ENCODE peak calls at places on chromosomes 5 and 9, in six cellular contexts. C is upper lobe of right lung, K is PC-9, G is breast epithelium, J is stomach, F is fibroblast of lung. Z is an unnamed sample. For H3K36me3, the result is how much of the 10 kb centered on the place peaks cover.

GRCh38 chr9:127773245-127773644 is 5.2 kb downstream of the SH2D3C start:
- DNase-seq in C (no peak), K (no peak), G (no peak), J (no peak), F (no peak), Z (no peak)

GRCh38 chr5:73395274-73395673 is 53.3 kb downstream of the FOXD1 start:
- DNase-seq in C (no peak), K (no peak), G (no peak), J (no peak), F (no peak), Z (no peak)

GRCh38 chr9:126419475-126419874 is 92.8 kb downstream of the MVB12B start:
- DNase-seq in C (no peak), K (no peak), G (no peak), J (no peak), F (no peak), Z (no peak)

GRCh38 chr9:33445941-33446506 is 1.4 kb downstream of the AQP3 start:
- DNase-seq in C (no peak), K (no peak), G (no peak), J (peak), F (no peak), Z (no peak)

GRCh38 chr9:78714591-78714990 is 417.7 kb downstream of the PSAT1 start:
- DNase-seq in C (no peak), K (no peak), G (no peak), J (no peak), F (no peak), Z (no peak)

GRCh38 chr9:109320338-109320733 is 523 bp downstream of the EPB41L4B start:
- DNase-seq in C (no peak), K (peak), G (no peak), J (no peak), F (no peak), Z (no peak)

GRCh38 chr5:139644001-139644456 is 4.1 kb upstream of the CXXC5 start:
- DNase-seq in C (peak), K (no peak), G (no peak), J (peak), F (no peak), Z (no peak)

GRCh38 chr5:10584714-10585113 is 20.8 kb downstream of the ANKRD33B start:
- DNase-seq in C (no peak), K (no peak), G (no peak), J (no peak), F (no peak), Z (no peak)

GRCh38 chr5:62083247-62083646 is 222.8 kb upstream of the KIF2A start:
- DNase-seq in C (peak), K (no peak), G (no peak), J (no peak), F (no peak), Z (no peak)

GRCh38 chr9:125442471-125442870 is 180.8 kb downstream of the GAPVD1 start:
- DNase-seq in C (peak), K (no peak), G (no peak), J (no peak), F (no peak), Z (no peak)

GRCh38 chr5:119220576-119221197 is 135.1 kb upstream of the TNFAIP8 start:
- DNase-seq in C (no peak), K (no peak), G (no peak), J (no peak), F (no peak), Z (no peak)

GRCh38 chr5:5711112-5711511 is 288.6 kb downstream of the ICE1 start:
- DNase-seq in C (no peak), K (no peak), G (no peak), J (no peak), F (no peak), Z (no peak)

GRCh38 chr5:113487411-113487778 is 858 bp downstream of the MCC start:
- DNase-seq in C (no peak), K (peak), G (no peak), J (no peak), F (peak), Z (no peak)

GRCh38 chr5:111697215-111697614 is 59.8 kb downstream of the NREP start:
- DNase-seq in C (no peak), K (no peak), G (no peak), J (no peak), F (peak), Z (no peak)

GRCh38 chr9:6955251-6955921 is 197.6 kb downstream of the KDM4C start:
- DNase-seq in C (no peak), K (no peak), G (no peak), J (no peak), F (peak), Z (no peak)

GRCh38 chr9:85610074-85610855 is 131.5 kb downstream of the AGTPBP1 start:
- DNase-seq in C (no peak), K (peak), G (no peak), J (no peak), F (peak), Z (no peak)

GRCh38 chr5:17360879-17361278 is 137.2 kb upstream of the TAF11L2 start:
- DNase-seq in C (no peak), K (no peak), G (no peak), J (no peak), F (no peak), Z (no peak)

GRCh38 chr5:109743770-109744212 is 54.1 kb downstream of the MAN2A1 start:
- DNase-seq in C (no peak), K (peak), G (no peak), J (no peak), F (peak), Z (no peak)

GRCh38 chr9:136327313-136327971 is at the start of gene GPSM1:
- DNase-seq in C (no peak), K (peak), G (no peak), J (no peak), F (peak), Z (no peak)

GRCh38 chr9:84331119-84331791 is 9.3 kb downstream of the SLC28A3 start:
- DNase-seq in C (no peak), K (peak), G (no peak), J (no peak), F (peak), Z (no peak)

GRCh38 chr5:109388407-109388806 is 21.4 kb downstream of the PJA2 start:
- DNase-seq in C (no peak), K (no peak), G (no peak), J (no peak), F (peak), Z (no peak)

GRCh38 chr5:151251001-151251551 is 1.9 kb upstream of the GM2A start:
- DNase-seq in C (no peak), K (no peak), G (no peak), J (no peak), F (no peak), Z (no peak)

GRCh38 chr9:127776919-127777280 is 1.6 kb downstream of the SH2D3C start:
- DNase-seq in C (no peak), K (no peak), G (no peak), J (no peak), F (no peak), Z (no peak)

GRCh38 chr5:128144491-128144890 is 60.9 kb downstream of the SLC12A2 start:
- DNase-seq in C (no peak), K (no peak), G (no peak), J (no peak), F (no peak), Z (no peak)

GRCh38 chr5:4199461-4199860 is 603.8 kb downstream of the IRX1 start:
- DNase-seq in C (no peak), K (no peak), G (no peak), J (no peak), F (no peak), Z (no peak)

GRCh38 chr5:37831821-37832524 is 7.9 kb downstream of the GDNF start:
- DNase-seq in C (no peak), K (no peak), G (no peak), J (no peak), F (peak), Z (no peak)

GRCh38 chr5:95591490-95591901 is 28.4 kb upstream of the GPR150 start:
- DNase-seq in C (no peak), K (no peak), G (no peak), J (no peak), F (peak), Z (no peak)

GRCh38 chr9:16976427-16976826 is 106.0 kb upstream of the BNC2 start:
- DNase-seq in C (no peak), K (no peak), G (no peak), J (no peak), F (no peak), Z (no peak)
- TF ChIP-seq CTCF in C (no peak), K (no peak), G (no peak), J (no peak), F (no peak), Z (no peak)

DNA sequence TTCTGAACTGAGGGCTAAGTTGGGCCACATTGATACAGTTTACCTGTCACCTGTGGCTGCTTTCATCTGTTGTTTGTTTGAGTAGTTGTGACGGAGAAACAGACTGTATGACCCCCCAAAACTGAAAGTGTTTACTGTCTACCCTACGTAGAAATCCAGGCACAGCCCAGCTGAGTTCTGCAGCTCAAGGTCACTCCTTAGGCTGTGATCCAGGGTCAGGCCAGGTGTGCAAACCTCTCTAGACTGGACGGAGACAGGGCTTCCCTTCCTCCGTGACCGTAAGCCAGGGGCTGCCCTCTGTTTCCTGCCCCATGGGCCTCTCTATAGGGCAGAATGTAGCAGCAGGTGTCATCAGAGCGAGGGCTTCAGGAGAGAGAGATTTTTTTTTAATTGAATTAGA is 207.9 kb upstream of the OTULINL start:
- DNase-seq in C (no peak), K (no peak), G (no peak), J (no peak), F (no peak), Z (no peak)
- H3K36me3 ChIP-seq in C (half or more), K (under half), G (under half), J (half or more), F (under half), Z (under half)

DNA sequence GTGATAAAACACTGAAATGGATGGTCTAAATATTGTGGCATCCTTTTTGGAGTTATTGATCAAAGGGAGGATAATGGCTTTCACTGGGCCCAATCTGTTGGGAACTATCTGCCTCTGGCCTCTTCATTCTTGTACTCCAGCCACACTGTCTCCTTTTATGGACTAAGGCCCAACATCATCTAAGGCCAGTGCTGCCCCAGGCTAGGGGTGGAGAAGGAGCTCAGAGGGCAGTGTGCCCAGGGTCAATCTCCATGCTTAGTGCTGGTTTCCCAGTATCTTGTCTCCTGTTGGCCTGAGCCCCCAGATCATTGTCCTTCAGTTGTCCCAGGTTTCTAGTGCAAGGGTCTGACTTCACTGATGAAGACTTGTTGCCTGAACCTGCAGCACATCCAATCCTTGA is 26.4 kb upstream of the JMY start:
- DNase-seq in C (no peak), K (no peak), G (no peak), J (no peak), F (no peak), Z (no peak)
- TF ChIP-seq CTCF in C (no peak), K (no peak), G (no peak), J (no peak), F (no peak), Z (no peak)

GRCh38 chr9:15306068-15306756 is 804 bp downstream of the TTC39B start:
- DNase-seq in C (peak), K (peak), G (peak), J (peak), F (peak), Z (peak)
- H3K36me3 ChIP-seq in C (under half), K (under half), G (under half), J (under half), F (under half), Z (under half)

GRCh38 chr9:110763568-110763967 is 95.0 kb downstream of the MUSK start:
- DNase-seq in C (no peak), K (no peak), G (no peak), J (no peak), F (no peak), Z (no peak)
- TF ChIP-seq CTCF in C (no peak), K (no peak), G (no peak), J (no peak), F (no peak), Z (no peak)

GRCh38 chr5:163478982-163479271 is 18.5 kb downstream of the HMMR start:
- DNase-seq in C (no peak), K (no peak), G (no peak), J (no peak), F (no peak), Z (no peak)

GRCh38 chr5:163475416-163475815 is 15.0 kb downstream of the HMMR start:
- DNase-seq in C (no peak), K (no peak), G (no peak), J (no peak), F (no peak), Z (no peak)

GRCh38 chr5:163473613-163474243 is 13.3 kb downstream of the HMMR start:
- DNase-seq in C (no peak), K (no peak), G (no peak), J (no peak), F (peak), Z (no peak)

GRCh38 chr5:163478126-163478981 is 17.9 kb downstream of the HMMR start:
- DNase-seq in C (no peak), K (no peak), G (no peak), J (no peak), F (peak), Z (no peak)
- H3K36me3 ChIP-seq in C (under half), K (under half), G (under half), J (under half), F (under half), Z (under half)

DNA sequence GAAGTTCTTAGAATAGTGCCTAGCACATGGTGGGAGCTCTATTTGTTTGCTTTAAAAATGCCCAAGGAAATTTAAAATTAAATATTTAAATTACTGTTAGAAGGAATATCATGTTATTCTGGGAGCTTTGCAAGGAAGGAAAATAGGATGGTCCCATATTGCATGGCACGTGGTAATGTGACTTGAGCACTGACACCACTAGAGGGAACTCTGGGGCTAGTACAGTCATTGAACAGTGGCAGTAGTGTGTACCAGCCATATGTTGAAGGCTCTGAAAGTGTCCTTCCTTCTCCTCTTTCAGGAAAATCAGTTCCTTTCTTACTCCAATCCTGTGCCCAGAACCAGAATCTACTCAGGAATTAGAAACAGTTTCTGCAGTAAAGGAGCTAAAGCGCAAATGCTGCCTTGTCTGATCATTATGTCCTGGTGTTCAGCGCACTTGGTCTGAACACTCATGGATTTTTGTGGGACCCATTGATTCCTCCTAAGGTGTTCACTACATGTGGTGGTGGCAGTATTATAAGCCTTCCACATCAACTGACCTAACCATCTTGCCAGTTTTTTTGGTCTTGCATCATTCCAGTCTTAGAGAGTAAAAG is 54.1 kb downstream of the GDA start:
- DNase-seq in C (no peak), K (peak), G (no peak), J (no peak), F (peak), Z (no peak)
- TF ChIP-seq CTCF in C (peak), K (peak), G (no peak), J (no peak), F (peak), Z (no peak)

GRCh38 chr5:31536873-31537272 is 4.8 kb downstream of the C5orf22 start:
- DNase-seq in C (no peak), K (no peak), G (no peak), J (no peak), F (no peak), Z (no peak)
- H3K36me3 ChIP-seq in C (half or more), K (half or more), G (under half), J (half or more), F (under half), Z (under half)